ENCODE peak calls at places on chromosomes 3 and 15, in nine cellular contexts. L is IMR-90, U is BJ, W is transverse colon, F is coronary artery, G is AG10803, B is PC-9, H is A549, P is endothelial cell of umbilical vein. R is an unnamed sample.

GRCh38 chr3:55935241-55935640 is 448.1 kb upstream of the WNT5A start:
- DNase-seq in U (no peak), L (no peak), B (no peak), W (no peak), P (no peak), H (no peak), F (no peak), G (no peak), R (no peak)

GRCh38 chr3:149968216-149968615 is 2.5 kb downstream of the PFN2 start:
- DNase-seq in B (no peak), U (no peak), L (peak), H (peak), F (no peak), P (no peak), G (no peak), W (no peak), R (peak)

GRCh38 chr3:156547637-156548036 is 7.3 kb downstream of the SSR3 start:
- DNase-seq in B (no peak), W (no peak), H (no peak), L (peak), G (peak), F (no peak), P (peak), U (no peak), R (no peak)

GRCh38 chr15:77030928-77031375 is 36.0 kb downstream of the PSTPIP1 start:
- DNase-seq in F (peak), G (no peak), L (no peak), P (no peak), U (no peak), B (no peak), H (no peak), W (peak), R (no peak)

GRCh38 chr15:88954431-88955277 is 41.5 kb upstream of the MFGE8 start:
- DNase-seq in L (no peak), P (no peak), W (no peak), F (peak), U (no peak), G (peak), B (no peak), H (no peak), R (no peak)

GRCh38 chr15:86267892-86268291 is 188.2 kb downstream of the AGBL1 start:
- DNase-seq in W (no peak), H (no peak), B (no peak), P (no peak), G (no peak), U (no peak), F (no peak), L (no peak), R (no peak)

GRCh38 chr3:158405507-158405906 is 165.5 kb upstream of the MLF1 start:
- DNase-seq in F (no peak), G (no peak), H (no peak), B (no peak), P (no peak), W (no peak), U (no peak), L (no peak), R (no peak)

GRCh38 chr15:72140088-72140487 is 21.9 kb downstream of the SENP8 start:
- DNase-seq in L (no peak), P (no peak), W (no peak), H (no peak), U (no peak), G (no peak), B (no peak), F (no peak), R (no peak)

GRCh38 chr3:36792342-36792741 is 28.0 kb upstream of the DCLK3 start:
- DNase-seq in F (no peak), U (no peak), P (peak), L (peak), W (no peak), G (peak), B (peak), H (peak), R (peak)

GRCh38 chr3:25945836-25946235 is 155.9 kb downstream of the OXSM start:
- DNase-seq in L (no peak), F (no peak), P (no peak), W (no peak), G (no peak), B (no peak), H (no peak), U (no peak), R (no peak)

GRCh38 chr15:72117448-72117697 is 577 bp downstream of the MYO9A start:
- DNase-seq in F (peak), L (peak), P (no peak), U (peak), W (peak), B (peak), H (peak), G (peak), R (no peak)

GRCh38 chr3:148955544-148956346 is 35.6 kb upstream of the GYG1 start:
- DNase-seq in H (peak), G (peak), W (peak), L (peak), P (peak), U (peak), B (peak), F (peak), R (peak)

GRCh38 chr3:137845666-137846065 is 81.6 kb downstream of the SOX14 start:
- DNase-seq in B (no peak), W (no peak), H (no peak), F (no peak), P (no peak), G (no peak), U (no peak), L (no peak), R (no peak)

GRCh38 chr3:29465836-29466235 is 185.0 kb downstream of the RBMS3 start:
- DNase-seq in L (peak), B (no peak), P (no peak), H (no peak), G (peak), W (no peak), F (no peak), U (peak), R (no peak)

GRCh38 chr15:52351206-52351907 is 55.8 kb upstream of the MYO5C start:
- DNase-seq in W (no peak), H (no peak), L (no peak), F (no peak), U (no peak), B (no peak), P (no peak), G (peak), R (no peak)

GRCh38 chr15:41944313-41944940 is 27.9 kb downstream of the EHD4 start:
- DNase-seq in W (no peak), P (peak), H (peak), U (peak), G (peak), B (peak), F (peak), L (peak), R (peak)

GRCh38 chr15:85766007-85766831 is 28.5 kb downstream of the KLHL25 start:
- DNase-seq in H (no peak), B (no peak), L (no peak), W (no peak), U (no peak), G (peak), P (no peak), F (no peak), R (peak)

GRCh38 chr3:112579232-112579631 is 17.4 kb downstream of the SLC35A5 start:
- DNase-seq in P (no peak), F (no peak), B (no peak), U (no peak), G (no peak), W (no peak), L (no peak), H (no peak), R (no peak)

GRCh38 chr15:99603828-99604227 is 38.0 kb downstream of the MEF2A start:
- DNase-seq in H (no peak), B (no peak), P (peak), F (no peak), L (peak), G (peak), W (no peak), U (no peak), R (no peak)

GRCh38 chr3:177935008-177935407 is 601.2 kb upstream of the KCNMB2 start:
- DNase-seq in G (no peak), P (no peak), W (no peak), F (no peak), H (peak), L (no peak), U (no peak), B (no peak), R (no peak)

GRCh38 chr15:98408231-98408630 is 240.1 kb upstream of the IGF1R start:
- DNase-seq in U (no peak), G (no peak), L (no peak), H (no peak), W (no peak), P (no peak), F (no peak), B (no peak), R (no peak)

GRCh38 chr15:77002954-77003912 is 8.3 kb downstream of the PSTPIP1 start:
- DNase-seq in H (no peak), W (peak), F (no peak), P (no peak), L (no peak), G (no peak), B (no peak), U (no peak), R (no peak)

GRCh38 chr15:87941606-87942005 is 314.9 kb downstream of the NTRK3 start:
- DNase-seq in B (no peak), U (no peak), W (no peak), F (no peak), P (no peak), L (no peak), H (no peak), G (no peak), R (no peak)

GRCh38 chr15:27673766-27674445 is 425.2 kb downstream of the OCA2 start:
- DNase-seq in P (no peak), F (peak), B (no peak), G (no peak), H (no peak), W (no peak), L (no peak), U (no peak), R (no peak)

GRCh38 chr15:28890711-28891495 is 5.1 kb downstream of the APBA2 start:
- DNase-seq in L (no peak), P (no peak), B (no peak), U (no peak), W (no peak), H (no peak), F (no peak), G (peak), R (no peak)

GRCh38 chr3:23202921-23203650 is at the start of gene UBE2E2:
- DNase-seq in B (peak), H (peak), U (peak), F (peak), G (peak), W (peak), P (peak), L (peak), R (peak)

GRCh38 chr3:52882377-52882776 is 15.0 kb downstream of the STIMATE start:
- DNase-seq in F (no peak), G (no peak), W (no peak), P (no peak), L (no peak), B (no peak), H (no peak), U (no peak), R (no peak)

GRCh38 chr15:82571722-82572222 is 31.5 kb upstream of the RPS17 start:
- DNase-seq in W (peak), P (no peak), L (peak), H (no peak), B (no peak), F (peak), G (peak), U (peak), R (peak)

GRCh38 chr3:120637836-120638559 is 41.9 kb downstream of the NDUFB4 start:
- DNase-seq in P (no peak), L (peak), B (no peak), W (no peak), G (peak), F (no peak), U (no peak), H (no peak), R (no peak)

GRCh38 chr3:159824341-159824740 is 164.3 kb upstream of the IL12A start:
- DNase-seq in H (peak), P (peak), G (peak), F (no peak), U (peak), L (peak), B (peak), W (peak), R (peak)

GRCh38 chr3:71478568-71478967 is 105.0 kb downstream of the FOXP1 start:
- DNase-seq in H (no peak), P (no peak), W (no peak), B (no peak), L (peak), F (no peak), G (no peak), U (no peak), R (no peak)

GRCh38 chr3:126288314-126288713 is 68.9 kb downstream of the KLF15 start:
- DNase-seq in U (no peak), F (no peak), G (no peak), P (no peak), B (no peak), H (no peak), W (peak), L (no peak), R (no peak)

GRCh38 chr3:126287171-126287535 is 70.1 kb downstream of the KLF15 start:
- DNase-seq in U (no peak), F (no peak), P (no peak), G (no peak), W (no peak), L (no peak), B (no peak), H (no peak), R (no peak)

GRCh38 chr3:126290325-126290724 is 66.9 kb downstream of the KLF15 start:
- DNase-seq in P (no peak), U (no peak), G (no peak), H (no peak), L (no peak), B (no peak), F (no peak), W (no peak), R (no peak)

GRCh38 chr3:126285369-126285768 is 71.8 kb downstream of the KLF15 start:
- DNase-seq in G (no peak), H (no peak), B (no peak), F (no peak), U (no peak), P (no peak), W (no peak), L (no peak), R (no peak)

DNA sequence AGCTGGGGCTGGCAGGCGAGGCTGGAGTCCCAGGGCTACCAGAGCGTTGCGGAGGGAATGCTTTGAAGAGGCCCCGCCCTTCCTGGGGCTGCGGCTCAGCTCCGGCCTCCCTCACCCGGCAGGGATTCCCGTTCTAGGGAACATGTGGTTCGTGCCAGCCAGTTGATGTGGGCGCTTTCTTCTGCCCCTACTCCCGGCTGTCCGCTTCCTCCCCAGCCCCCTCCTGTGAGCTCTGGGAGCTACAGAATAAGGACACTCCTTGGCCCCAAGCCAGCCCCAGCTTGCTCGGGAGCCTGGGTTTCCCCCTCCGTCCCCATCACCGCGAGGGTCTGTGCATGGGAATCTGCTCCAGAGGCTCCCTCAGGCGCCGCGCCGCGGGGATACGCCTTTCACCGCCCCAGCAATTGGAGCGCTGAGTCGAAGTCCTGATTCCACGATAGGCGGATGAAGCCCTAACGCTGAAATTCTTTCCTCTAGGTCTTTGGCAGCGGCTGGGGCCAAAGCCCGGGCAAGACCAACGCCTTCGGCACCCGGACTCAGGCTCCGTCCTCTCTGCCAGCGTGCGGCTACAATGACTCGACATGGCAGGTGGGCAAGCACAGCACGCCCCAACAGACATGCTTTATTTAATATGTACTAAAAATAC is 69.5 kb downstream of the KLF15 start:
- DNase-seq in H (no peak), P (peak), L (peak), F (peak), G (peak), U (no peak), W (peak), B (peak), R (peak)
- H3K4me3 ChIP-seq in H (no peak), P (peak), L (peak), F (peak), G (peak), U (peak), W (peak), B (no peak), R (peak)

GRCh38 chr15:78682693-78683410 is 41.8 kb upstream of the CHRNB4 start:
- DNase-seq in H (no peak), B (no peak), U (no peak), F (peak), L (no peak), G (no peak), W (no peak), P (no peak), R (no peak)
- H3K4me3 ChIP-seq in H (no peak), B (no peak), U (no peak), F (no peak), L (no peak), G (no peak), W (no peak), P (no peak), R (no peak)

DNA sequence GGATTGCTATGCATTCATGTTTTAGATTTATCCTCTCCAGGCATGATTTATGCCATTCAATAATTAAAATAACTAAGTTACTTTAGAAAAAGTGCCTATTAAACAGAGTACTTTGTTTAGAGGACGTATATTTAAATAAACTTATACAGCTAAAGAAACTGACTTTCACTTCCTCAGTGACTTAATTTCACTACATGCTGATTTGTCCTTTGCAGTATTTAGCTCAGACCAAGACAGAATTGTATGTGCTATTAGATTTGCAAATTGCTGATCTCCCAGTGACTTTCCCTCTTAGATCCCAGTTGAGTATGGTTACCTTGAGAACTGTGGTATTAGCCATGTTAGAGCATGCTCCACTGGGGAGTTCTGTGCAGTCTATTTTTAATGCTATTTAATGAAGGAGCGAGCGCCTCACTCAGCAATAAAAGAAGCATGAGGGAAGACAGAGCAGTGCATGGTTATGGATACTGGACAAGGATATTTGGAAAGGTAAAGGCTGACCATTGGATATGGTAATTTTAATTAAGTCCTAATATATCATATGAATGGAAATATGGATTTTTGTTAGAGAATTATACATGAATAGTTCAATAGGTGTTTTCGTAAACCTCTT is 2.7 kb downstream of the ARPP21 start:
- DNase-seq in W (no peak), L (no peak), H (no peak), G (no peak), B (no peak), F (no peak), U (no peak), P (no peak), R (no peak)
- H3K4me3 ChIP-seq in W (no peak), L (no peak), H (no peak), G (no peak), B (no peak), F (no peak), U (no peak), P (no peak), R (no peak)

GRCh38 chr15:80780416-80781221 is 1.4 kb downstream of the CEMIP start:
- DNase-seq in G (peak), B (peak), H (peak), P (peak), W (peak), F (no peak), L (peak), U (no peak), R (peak)
- H3K4me3 ChIP-seq in G (peak), B (peak), H (peak), P (no peak), W (peak), F (peak), L (peak), U (peak), R (no peak)

GRCh38 chr15:48893311-48893710 is 15.4 kb downstream of the EID1 start:
- DNase-seq in B (no peak), G (no peak), H (no peak), P (no peak), F (no peak), W (no peak), L (no peak), U (no peak), R (no peak)

GRCh38 chr15:48897144-48897814 is 19.3 kb downstream of the EID1 start:
- DNase-seq in W (no peak), L (peak), G (peak), U (no peak), H (no peak), P (no peak), F (no peak), B (no peak), R (peak)

GRCh38 chr15:48898083-48898482 is 20.1 kb downstream of the EID1 start:
- DNase-seq in F (no peak), H (no peak), G (no peak), L (no peak), W (no peak), B (no peak), P (no peak), U (no peak), R (no peak)

GRCh38 chr15:48899793-48900192 is 21.9 kb downstream of the EID1 start:
- DNase-seq in B (no peak), L (peak), P (no peak), G (no peak), F (no peak), W (no peak), U (no peak), H (no peak), R (no peak)

DNA sequence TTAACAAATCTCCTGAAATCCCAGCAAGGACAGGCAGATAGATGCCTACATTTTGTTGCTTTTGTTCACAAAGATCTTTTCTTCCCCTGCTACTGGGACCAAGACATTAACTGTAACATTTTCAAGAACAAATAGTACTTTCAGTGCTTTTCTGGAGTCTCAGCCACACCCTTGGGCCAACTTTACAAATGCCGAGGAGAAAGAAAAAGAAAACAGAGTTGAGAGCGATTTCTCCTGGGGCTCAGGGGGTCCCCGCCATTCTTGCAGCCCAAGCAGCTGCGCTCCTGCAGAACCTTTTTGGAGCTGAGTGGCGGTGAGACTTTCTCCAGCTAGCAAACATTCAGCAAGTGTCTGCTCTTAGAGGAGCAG is 18.8 kb downstream of the EID1 start:
- DNase-seq in H (no peak), F (no peak), U (no peak), B (no peak), L (no peak), P (no peak), W (no peak), G (no peak), R (no peak)
- H3K4me3 ChIP-seq in H (no peak), F (peak), U (peak), B (no peak), L (no peak), P (no peak), W (no peak), G (peak), R (peak)

R was measured in SJSA1.